ENCODE peak calls at places on chromosomes 2 and 18, in seven cellular contexts. F is K562, R is HepG2, V is GM12878, H is SK-N-SH, T is HCT116, I is H1. B is an unnamed sample.

GRCh38 chr2:218898109-218898878 is 17.6 kb downstream of the WNT10A start:
- DNase-seq in I (peak; percentile 99), F (peak; percentile 76), V (no peak), R (peak; percentile 33), H (peak; percentile 94), T (no peak), B (peak; percentile 34)

GRCh38 chr2:109199790-109200189 is 70.8 kb downstream of the SH3RF3 start:
- DNase-seq in F (no peak), R (no peak), I (no peak), T (no peak), H (no peak), V (no peak), B (no peak)

GRCh38 chr2:7844414-7844961 is 837.4 kb upstream of the ID2 start:
- DNase-seq in V (no peak), F (no peak), R (no peak), I (no peak), H (no peak), T (no peak), B (no peak)

GRCh38 chr2:180907731-180908130 is 72.7 kb upstream of the UBE2E3 start:
- DNase-seq in T (no peak), I (no peak), V (no peak), H (no peak), F (no peak), R (no peak), B (no peak)

GRCh38 chr2:174013310-174013751 is 48.2 kb upstream of the SP3 start:
- DNase-seq in I (no peak), H (no peak), R (no peak), V (no peak), F (no peak), T (no peak), B (no peak)

GRCh38 chr2:36376992-36377738 is 21.6 kb downstream of the CRIM1 start:
- DNase-seq in R (no peak), T (no peak), V (no peak), H (no peak), I (no peak), F (no peak), B (peak; percentile 49)

GRCh38 chr2:64807417-64807816 is 153.7 kb upstream of the SERTAD2 start:
- DNase-seq in R (no peak), V (peak; percentile 53), T (peak; percentile 70), H (no peak), F (peak; percentile 19), I (no peak), B (peak; percentile 65)

GRCh38 chr2:180614776-180615175 is 365.6 kb upstream of the UBE2E3 start:
- DNase-seq in F (no peak), I (no peak), R (no peak), H (no peak), V (no peak), T (no peak), B (no peak)

GRCh38 chr18:41809652-41810051 is 145.4 kb upstream of the PIK3C3 start:
- DNase-seq in F (no peak), T (no peak), H (no peak), V (no peak), R (no peak), I (no peak), B (no peak)

GRCh38 chr2:208657468-208657867 is 250.9 kb downstream of the PTH2R start:
- DNase-seq in I (no peak), R (no peak), F (no peak), H (peak; percentile 0), T (peak; percentile 23), V (no peak), B (peak; percentile 13)

GRCh38 chr2:234853739-234854138 is 98.1 kb upstream of the SH3BP4 start:
- DNase-seq in H (no peak), F (no peak), V (no peak), R (no peak), I (no peak), T (no peak), B (no peak)

GRCh38 chr18:48868468-48869466 is 82.0 kb downstream of the SMAD7 start:
- DNase-seq in F (no peak), H (no peak), T (no peak), V (peak; percentile 96), R (peak; percentile 69), I (no peak), B (no peak)

GRCh38 chr2:75703617-75704016 is 7.1 kb downstream of the GCFC2 start:
- DNase-seq in T (no peak), I (no peak), F (no peak), R (no peak), V (no peak), H (no peak), B (no peak)

GRCh38 chr18:32529737-32530420 is 59.2 kb upstream of the GAREM1 start:
- DNase-seq in I (no peak), T (no peak), R (no peak), V (no peak), F (no peak), H (no peak), B (no peak)

GRCh38 chr2:218876562-218877219 is 4.0 kb upstream of the WNT10A start:
- DNase-seq in R (peak; percentile 82), I (peak; percentile 90), T (peak; percentile 59), V (peak; percentile 56), H (peak; percentile 88), F (peak; percentile 54), B (peak; percentile 73)

GRCh38 chr2:237541242-237541641 is 25.1 kb upstream of the PRLH start:
- DNase-seq in R (no peak), I (no peak), V (no peak), H (no peak), T (no peak), F (no peak), B (no peak)

GRCh38 chr2:95374451-95374915 is 28.0 kb upstream of the FAHD2A start:
- DNase-seq in T (no peak), F (no peak), R (no peak), I (no peak), H (no peak), V (no peak), B (no peak)

GRCh38 chr2:84894758-84895520 is 10.5 kb upstream of the TMSB10 start:
- DNase-seq in I (no peak), H (no peak), R (no peak), T (no peak), V (no peak), F (no peak), B (peak; percentile 14)

GRCh38 chr2:19576411-19576810 is 218.0 kb upstream of the OSR1 start:
- DNase-seq in R (no peak), H (no peak), V (no peak), I (no peak), F (no peak), T (no peak), B (no peak)

GRCh38 chr18:55763298-55763697 is 175.3 kb upstream of the TCF4 start:
- DNase-seq in I (no peak), T (no peak), V (no peak), F (no peak), H (no peak), R (no peak), B (no peak)

GRCh38 chr2:170217778-170218251 is 39.9 kb downstream of the MYO3B start:
- DNase-seq in R (no peak), I (no peak), V (no peak), T (no peak), H (no peak), F (no peak), B (no peak)

GRCh38 chr2:66268756-66269155 is 166.2 kb upstream of the MEIS1 start:
- DNase-seq in R (no peak), V (no peak), H (no peak), F (no peak), I (no peak), T (no peak), B (no peak)

GRCh38 chr2:174778479-174778962 is 14.2 kb upstream of the CHRNA1 start:
- DNase-seq in F (no peak), V (peak; percentile 50), I (no peak), H (no peak), R (peak; percentile 55), T (no peak), B (no peak)

GRCh38 chr2:153388246-153388645 is 90.3 kb downstream of the RPRM start:
- DNase-seq in T (no peak), V (no peak), F (no peak), H (no peak), I (no peak), R (no peak), B (no peak)

GRCh38 chr2:211138551-211138950 is 582.2 kb downstream of the CPS1 start:
- DNase-seq in T (no peak), R (no peak), F (no peak), V (no peak), H (no peak), I (no peak), B (no peak)

GRCh38 chr2:46230115-46230571 is 67.1 kb upstream of the EPAS1 start:
- DNase-seq in F (no peak), R (peak; percentile 24), H (no peak), I (no peak), T (no peak), V (peak; percentile 37), B (no peak)

GRCh38 chr2:222861411-222862067 is 703 bp downstream of the ACSL3 start:
- DNase-seq in T (no peak), H (peak; percentile 74), R (no peak), V (no peak), F (peak; percentile 59), I (no peak), B (no peak)
- TF ChIP-seq JUND in T (no peak), H (no peak), R (no peak), V (no peak), F (no peak), I (no peak), B (no peak)

DNA sequence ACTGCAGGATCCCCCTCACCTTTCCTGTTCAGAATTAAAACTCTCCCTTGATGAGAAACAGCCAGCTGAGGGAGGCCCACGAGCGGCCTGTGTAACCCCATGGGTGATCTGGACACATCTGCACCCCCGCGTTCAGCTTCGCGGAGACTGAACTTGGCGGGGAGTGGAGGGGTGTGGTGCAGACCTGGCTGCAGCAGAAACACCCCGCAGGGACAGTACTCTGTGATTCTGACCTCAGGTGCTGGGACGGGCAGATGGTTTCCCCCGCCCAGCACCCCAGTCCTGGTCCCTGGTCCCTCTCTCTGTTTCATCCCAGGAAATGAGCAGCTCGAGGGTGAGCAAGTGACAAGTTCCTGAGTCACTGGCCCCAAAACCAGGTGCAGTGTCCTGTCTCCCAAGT is 41.2 kb downstream of the GBX2 start:
- DNase-seq in T (no peak), F (no peak), R (no peak), V (no peak), I (no peak), H (no peak), B (no peak)
- TF ChIP-seq JUND in T (no peak), F (no peak), R (no peak), V (no peak), I (no peak), H (no peak), B (no peak)

DNA sequence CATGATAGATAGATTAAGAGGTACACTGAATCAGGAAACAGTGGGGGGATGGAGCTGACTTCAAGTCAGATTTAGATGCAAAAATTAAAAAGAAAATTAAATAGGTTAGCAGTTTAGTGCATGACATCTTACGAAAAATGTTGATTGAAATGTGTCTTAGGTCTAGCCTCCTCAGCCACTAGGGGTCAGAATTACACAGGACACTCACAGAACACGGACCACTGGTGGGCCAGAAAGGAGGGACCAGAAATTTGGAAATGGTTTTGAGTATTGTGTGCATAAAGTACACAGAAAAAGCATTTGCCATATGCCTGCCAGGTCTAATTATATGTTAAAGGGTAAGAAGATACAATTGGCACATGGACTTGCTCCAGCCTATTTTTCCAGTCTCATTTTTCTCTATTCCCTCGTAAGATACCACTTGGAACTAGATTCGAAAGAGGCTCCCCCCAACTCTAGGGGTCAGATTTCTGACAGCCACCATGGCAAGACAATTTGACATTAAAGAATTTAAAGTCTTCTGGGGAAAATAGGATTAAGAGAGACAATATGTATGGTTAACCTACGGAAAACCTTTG is 550.2 kb upstream of the SETBP1 start:
- DNase-seq in F (peak; percentile 4), V (no peak), I (no peak), T (no peak), H (peak; percentile 59), R (peak; percentile 10), B (peak; percentile 78)
- TF ChIP-seq JUND in F (no peak), V (no peak), I (no peak), T (no peak), H (no peak), R (no peak), B (no peak)

GRCh38 chr2:37836270-37836669 is 88.8 kb upstream of the RMDN2 start:
- DNase-seq in H (no peak), R (no peak), I (no peak), T (no peak), V (no peak), F (no peak), B (no peak)
- TF ChIP-seq JUND in H (no peak), R (no peak), I (no peak), T (no peak), V (no peak), F (no peak), B (no peak)